ENCODE peak calls at places on chromosomes 2 and 18, in six cellular contexts. N is OCI-LY7, Z is SK-N-SH, G is HCT116, L is PC-3, P is hepatocyte. E is an unnamed sample.

GRCh38 chr2:205695460-205695979 is 13.2 kb downstream of the NRP2 start:
- DNase-seq in L (no peak), Z (no peak), P (no peak), G (no peak), N (no peak), E (no peak)

GRCh38 chr18:48138660-48139426 is 208.4 kb upstream of the SMAD2 start:
- DNase-seq in P (no peak), N (no peak), G (no peak), L (no peak), Z (no peak), E (no peak)

GRCh38 chr18:74990563-74991081 is 218.3 kb downstream of the PTGR3 start:
- DNase-seq in N (no peak), Z (no peak), G (no peak), L (no peak), P (no peak), E (no peak)

GRCh38 chr18:8696749-8697211 is 8.6 kb upstream of the MTCL1 start:
- DNase-seq in Z (peak), G (peak), L (peak), P (peak), N (peak), E (peak)

GRCh38 chr18:33440011-33440383 is 524 bp downstream of the CCDC178 start:
- DNase-seq in L (peak), Z (peak), P (peak), N (peak), G (no peak), E (peak)

GRCh38 chr18:59885579-59886163 is 14.1 kb upstream of the PMAIP1 start:
- DNase-seq in G (no peak), Z (no peak), L (peak), N (peak), P (no peak), E (no peak)

GRCh38 chr2:32699151-32699550 is 71.3 kb downstream of the TTC27 start:
- DNase-seq in L (no peak), G (no peak), N (no peak), P (no peak), Z (no peak), E (no peak)

GRCh38 chr2:72579595-72580180 is 246.1 kb downstream of the EXOC6B start:
- DNase-seq in L (peak), Z (peak), N (peak), P (peak), G (peak), E (peak)

GRCh38 chr18:32378705-32379104 is 92.0 kb downstream of the GAREM1 start:
- DNase-seq in P (peak), G (no peak), Z (no peak), N (no peak), L (peak), E (no peak)

GRCh38 chr2:238113611-238114010 is 13.5 kb downstream of the ESPNL start:
- DNase-seq in N (no peak), P (no peak), G (no peak), L (no peak), Z (no peak), E (no peak)

GRCh38 chr18:22871809-22872525 is 61.2 kb upstream of the RBBP8 start:
- DNase-seq in P (no peak), N (no peak), L (no peak), G (no peak), Z (peak), E (peak)

GRCh38 chr18:6521804-6522418 is 107.2 kb upstream of the L3MBTL4 start:
- DNase-seq in L (peak), Z (no peak), N (peak), P (peak), G (no peak), E (peak)

GRCh38 chr2:68901199-68901515 is 30.0 kb upstream of the BMP10 start:
- DNase-seq in Z (no peak), G (no peak), L (peak), P (no peak), N (peak), E (peak)

GRCh38 chr2:42970151-42970550 is 177.8 kb upstream of the HAAO start:
- DNase-seq in P (no peak), G (no peak), N (no peak), L (no peak), Z (no peak), E (no peak)

GRCh38 chr2:120538691-120539420 is 192.9 kb downstream of the INHBB start:
- DNase-seq in G (no peak), L (peak), P (no peak), N (no peak), Z (no peak), E (no peak)

GRCh38 chr2:84493494-84493893 is 22.8 kb upstream of the DNAH6 start:
- DNase-seq in L (peak), Z (no peak), N (no peak), P (peak), G (no peak), E (peak)

GRCh38 chr2:43133708-43134570 is 92.5 kb downstream of the ZFP36L2 start:
- DNase-seq in G (no peak), N (peak), Z (peak), P (no peak), L (no peak), E (no peak)

GRCh38 chr2:241811209-241811951 is 2.4 kb downstream of the NEU4 start:
- DNase-seq in Z (no peak), L (no peak), N (no peak), G (no peak), P (no peak), E (no peak)

GRCh38 chr2:162915858-162916257 is 77.3 kb upstream of the KCNH7 start:
- DNase-seq in N (no peak), P (no peak), L (no peak), G (no peak), Z (no peak), E (no peak)

GRCh38 chr2:82234283-82234682 is 1929.7 kb upstream of the LRRTM1 start:
- DNase-seq in G (no peak), L (no peak), N (no peak), P (no peak), Z (no peak), E (no peak)
- TF ChIP-seq CTCF in G (peak), L (peak), N (peak), P (no peak), Z (peak), E (peak)

DNA sequence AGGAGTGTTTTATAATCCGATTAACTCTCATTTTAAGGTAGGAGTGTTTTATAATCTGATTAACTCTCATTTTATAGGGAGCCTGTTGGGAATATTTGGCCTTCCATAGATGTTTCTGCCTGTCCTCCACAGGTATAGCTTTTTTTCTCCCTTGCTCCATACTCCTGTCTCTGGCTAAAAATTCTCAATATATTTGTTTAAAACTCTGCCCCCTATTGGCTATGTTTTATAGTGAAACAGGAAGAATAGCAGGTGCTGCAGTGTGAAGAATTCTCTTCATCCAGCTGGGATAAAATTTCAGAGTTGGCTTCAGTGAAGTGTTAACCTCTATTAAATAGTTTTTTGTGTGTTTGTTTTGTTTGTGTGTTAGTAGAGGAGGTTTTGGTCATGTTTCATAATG is 1046.0 kb upstream of the TMEFF2 start:
- DNase-seq in Z (peak), G (no peak), P (peak), N (no peak), L (peak), E (peak)
- TF ChIP-seq EZH2phosphoT487 in Z (no peak), G (no peak), P (no peak), N (no peak), L (no peak), E (no peak)

GRCh38 chr18:63979409-63979908 is 9.6 kb downstream of the SERPINB8 start:
- DNase-seq in N (peak), Z (peak), L (peak), P (peak), G (peak), E (peak)
- H3K27ac ChIP-seq in N (no peak), Z (no peak), L (no peak), P (peak), G (no peak), E (no peak)

DNA sequence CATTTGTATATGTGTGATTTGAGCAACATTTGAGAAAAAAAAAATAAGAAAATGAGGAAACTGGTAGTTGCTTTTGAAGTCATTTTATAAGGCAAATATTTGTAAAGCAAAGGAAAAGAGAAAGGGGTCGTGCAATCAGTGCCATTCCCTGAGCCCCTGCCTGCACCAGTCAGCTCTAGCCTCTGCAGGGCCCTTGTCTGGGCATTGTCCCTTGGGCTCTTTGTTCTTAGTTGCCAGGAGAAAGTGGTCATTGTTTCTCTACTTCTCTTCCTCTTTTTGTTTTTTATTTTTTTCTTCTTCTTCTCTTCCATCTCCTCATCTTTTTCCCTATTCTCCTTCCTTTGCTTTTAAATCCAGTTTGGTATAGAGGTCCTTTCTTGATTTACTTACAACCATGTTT is 175.3 kb upstream of the CREB1 start:
- DNase-seq in Z (no peak), G (no peak), L (no peak), N (no peak), P (no peak), E (peak)
- TF ChIP-seq CTCF in Z (no peak), G (no peak), L (no peak), N (no peak), P (no peak), E (no peak)

DNA sequence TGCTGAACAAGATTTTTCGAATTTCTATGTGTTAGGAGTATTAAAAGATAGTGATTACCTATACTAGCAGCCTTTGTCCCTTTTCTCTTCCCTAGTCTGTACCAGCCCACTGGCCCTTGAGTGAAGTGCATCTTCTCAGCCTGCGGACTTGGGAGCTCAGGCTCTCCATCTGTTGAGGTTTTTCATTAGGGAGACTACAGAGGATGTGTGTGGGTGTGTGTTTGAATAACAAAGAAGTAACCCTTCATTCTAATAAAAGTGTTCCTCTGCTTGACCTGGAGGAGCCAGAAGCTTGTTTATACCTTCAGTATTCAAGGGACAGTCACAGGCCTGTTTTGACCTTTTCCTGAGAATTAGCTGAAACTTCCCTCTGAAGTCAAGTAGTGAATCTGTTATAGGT is 12.2 kb upstream of the HOXD1 start:
- DNase-seq in G (no peak), P (no peak), Z (no peak), L (no peak), N (no peak), E (no peak)
- TF ChIP-seq EZH2phosphoT487 in G (no peak), P (no peak), Z (no peak), L (no peak), N (no peak), E (no peak)